ENCODE peak calls at places on chromosome 12, in seven cellular contexts. O is astrocyte of the cerebellum; B is thyroid gland; E is Caco-2; T is Daoy; S is activated effector memory CD4-positive, alpha-beta T cell treated with Interleukin-2 at 50 U/mL for 16 hours; J is LoVo. H is an unnamed sample.

GRCh38 chr12:1234073-1234472 is 243.1 kb downstream of the ERC1 start:
- DNase-seq in O (peak), B (no peak), E (no peak), T (no peak), S (no peak), J (no peak), H (peak)

GRCh38 chr12:8665729-8666128 is 3.1 kb upstream of the MFAP5 start:
- DNase-seq in O (no peak), B (no peak), E (no peak), T (no peak), S (no peak), J (no peak), H (no peak)

GRCh38 chr12:3720772-3721171 is 32.1 kb downstream of the CRACR2A start:
- DNase-seq in O (no peak), B (no peak), E (no peak), T (no peak), S (no peak), J (no peak), H (no peak)

GRCh38 chr12:18752280-18752920 is 14.5 kb downstream of the CAPZA3 start:
- DNase-seq in O (peak), B (no peak), E (no peak), T (peak), S (no peak), J (no peak), H (no peak)

GRCh38 chr12:132106921-132107320 is 37.2 kb downstream of the DDX51 start:
- DNase-seq in O (no peak), B (no peak), E (no peak), T (no peak), S (no peak), J (no peak), H (no peak)

GRCh38 chr12:93839076-93839475 is 161.9 kb downstream of the CRADD start:
- DNase-seq in O (no peak), B (no peak), E (no peak), T (no peak), S (no peak), J (no peak), H (no peak)

GRCh38 chr12:47771304-47771703 is 1.7 kb upstream of the SLC48A1 start:
- DNase-seq in O (no peak), B (no peak), E (no peak), T (no peak), S (no peak), J (no peak), H (no peak)

GRCh38 chr12:96401061-96401871 is 1.0 kb upstream of the CDK17 start:
- DNase-seq in O (peak), B (peak), E (no peak), T (peak), S (peak), J (peak), H (peak)

GRCh38 chr12:68158427-68158826 is 1.1 kb downstream of the IFNG start:
- DNase-seq in O (no peak), B (no peak), E (no peak), T (no peak), S (no peak), J (no peak), H (no peak)